ENCODE peak calls at places on chromosomes 3 and 15, in six cellular contexts. One of them, this sample, is unnamed.

GRCh38 chr3:169327969-169328368 is 335.5 kb downstream of the MECOM start:
- DNase-seq in endothelial cell: no peak
- DNase-seq in WTC11: no peak
- DNase-seq in EH: no peak
- DNase-seq in activated T-cell treated with anti-CD3 and anti-CD28 coated beads for 1 hour: no peak
- DNase-seq in posterior vena cava: no peak
- DNase-seq in this sample: no peak

GRCh38 chr3:117398166-117398954 is 688.8 kb downstream of the TUSC7 start:
- DNase-seq in WTC11: peak; percentile 64
- DNase-seq in endothelial cell: no peak
- DNase-seq in EH: no peak
- DNase-seq in activated T-cell treated with anti-CD3 and anti-CD28 coated beads for 1 hour: no peak
- DNase-seq in posterior vena cava: no peak
- DNase-seq in this sample: peak; percentile 53

GRCh38 chr3:155995525-155996370 is 124.6 kb upstream of the KCNAB1 start:
- DNase-seq in EH: peak; percentile 60
- DNase-seq in posterior vena cava: no peak
- DNase-seq in activated T-cell treated with anti-CD3 and anti-CD28 coated beads for 1 hour: no peak
- DNase-seq in WTC11: no peak
- DNase-seq in endothelial cell: no peak
- DNase-seq in this sample: peak; percentile 77

GRCh38 chr3:72143322-72143721 is 358.4 kb upstream of the PROK2 start:
- DNase-seq in EH: peak; percentile 42
- DNase-seq in endothelial cell: no peak
- DNase-seq in posterior vena cava: no peak
- DNase-seq in activated T-cell treated with anti-CD3 and anti-CD28 coated beads for 1 hour: no peak
- DNase-seq in WTC11: no peak
- DNase-seq in this sample: no peak

GRCh38 chr15:78873796-78874761 is 1.4 kb downstream of the MORF4L1 start:
- DNase-seq in WTC11: no peak
- DNase-seq in activated T-cell treated with anti-CD3 and anti-CD28 coated beads for 1 hour: peak; percentile 23
- DNase-seq in endothelial cell: no peak
- DNase-seq in EH: peak; percentile 44
- DNase-seq in posterior vena cava: no peak
- DNase-seq in this sample: peak; percentile 37

GRCh38 chr3:16388850-16389411 is 123.9 kb downstream of the OXNAD1 start:
- DNase-seq in posterior vena cava: no peak
- DNase-seq in activated T-cell treated with anti-CD3 and anti-CD28 coated beads for 1 hour: no peak
- DNase-seq in EH: peak; percentile 86
- DNase-seq in endothelial cell: no peak
- DNase-seq in WTC11: no peak
- DNase-seq in this sample: no peak

GRCh38 chr3:45529697-45530096 is 64.9 kb upstream of the LIMD1 start:
- DNase-seq in posterior vena cava: no peak
- DNase-seq in endothelial cell: no peak
- DNase-seq in EH: no peak
- DNase-seq in WTC11: no peak
- DNase-seq in activated T-cell treated with anti-CD3 and anti-CD28 coated beads for 1 hour: no peak
- DNase-seq in this sample: no peak

GRCh38 chr3:18234717-18235335 is 190.3 kb downstream of the SATB1 start:
- DNase-seq in activated T-cell treated with anti-CD3 and anti-CD28 coated beads for 1 hour: no peak
- DNase-seq in posterior vena cava: no peak
- DNase-seq in endothelial cell: no peak
- DNase-seq in EH: no peak
- DNase-seq in WTC11: no peak
- DNase-seq in this sample: peak; percentile 26

GRCh38 chr3:16474920-16475319 is 38.6 kb downstream of the RFTN1 start:
- DNase-seq in EH: peak; percentile 26
- DNase-seq in posterior vena cava: no peak
- DNase-seq in activated T-cell treated with anti-CD3 and anti-CD28 coated beads for 1 hour: no peak
- DNase-seq in WTC11: no peak
- DNase-seq in endothelial cell: no peak
- DNase-seq in this sample: no peak

GRCh38 chr3:22713936-22714335 is 489.2 kb upstream of the UBE2E2 start:
- DNase-seq in WTC11: no peak
- DNase-seq in posterior vena cava: no peak
- DNase-seq in endothelial cell: no peak
- DNase-seq in activated T-cell treated with anti-CD3 and anti-CD28 coated beads for 1 hour: no peak
- DNase-seq in EH: peak; percentile 59
- DNase-seq in this sample: no peak

GRCh38 chr3:46187876-46188275 is 20.2 kb downstream of the CCR1 start:
- DNase-seq in WTC11: no peak
- DNase-seq in EH: peak; percentile 31
- DNase-seq in activated T-cell treated with anti-CD3 and anti-CD28 coated beads for 1 hour: no peak
- DNase-seq in posterior vena cava: no peak
- DNase-seq in endothelial cell: no peak
- DNase-seq in this sample: no peak

GRCh38 chr15:74378853-74379252 is 11.4 kb upstream of the CYP11A1 start:
- DNase-seq in posterior vena cava: peak; percentile 57
- DNase-seq in EH: peak; percentile 49
- DNase-seq in endothelial cell: no peak
- DNase-seq in WTC11: no peak
- DNase-seq in activated T-cell treated with anti-CD3 and anti-CD28 coated beads for 1 hour: no peak
- DNase-seq in this sample: no peak